ENCODE peak calls at places on chromosome 18, in five cellular contexts. A is NCI-H187 treated with DMSO at 0.1 percent for 48 hours, W is cardiac fibroblast, F is ELR, R is HL-60. B is an unnamed sample.

GRCh38 chr18:44777429-44778192 is 96.9 kb downstream of the SETBP1 start:
- DNase-seq in A (no peak), W (no peak), F (no peak), R (no peak), B (no peak)

GRCh38 chr18:27185025-27185763 is at the start of gene CHST9:
- DNase-seq in A (no peak), W (no peak), F (no peak), R (no peak), B (peak; percentile 74)

GRCh38 chr18:9437049-9437448 is 38.3 kb upstream of the RALBP1 start:
- DNase-seq in A (no peak), W (peak; percentile 63), F (peak; percentile 37), R (no peak), B (no peak)

GRCh38 chr18:12652861-12653401 is 5.0 kb downstream of the SPIRE1 start:
- DNase-seq in A (no peak), W (peak; percentile 71), F (peak; percentile 66), R (no peak), B (no peak)

GRCh38 chr18:75377258-75377657 is 50.2 kb downstream of the SMIM21 start:
- DNase-seq in A (no peak), W (no peak), F (no peak), R (no peak), B (no peak)

GRCh38 chr18:51727780-51728179 is 530.3 kb upstream of the MEX3C start:
- DNase-seq in A (no peak), W (no peak), F (no peak), R (no peak), B (no peak)

GRCh38 chr18:29874519-29875098 is 1167.9 kb downstream of the DSC3 start:
- DNase-seq in A (no peak), W (peak; percentile 65), F (peak; percentile 68), R (peak; percentile 8), B (no peak)

GRCh38 chr18:23872701-23873550 is 141.6 kb upstream of the TTC39C start:
- DNase-seq in A (no peak), W (no peak), F (no peak), R (no peak), B (no peak)

GRCh38 chr18:74387362-74387761 is 69.7 kb downstream of the DIPK1C start:
- DNase-seq in A (no peak), W (no peak), F (no peak), R (no peak), B (no peak)

GRCh38 chr18:3451166-3451988 is 1.4 kb downstream of the TGIF1 start:
- DNase-seq in A (no peak), W (peak; percentile 91), F (peak; percentile 93), R (peak; percentile 77), B (peak; percentile 24)

GRCh38 chr18:57798713-57799373 is 4.3 kb downstream of the ATP8B1 start:
- DNase-seq in A (no peak), W (no peak), F (no peak), R (no peak), B (no peak)

GRCh38 chr18:5890261-5890605 is 5.1 kb downstream of the TMEM200C start:
- DNase-seq in A (no peak), W (no peak), F (no peak), R (no peak), B (no peak)

GRCh38 chr18:51852661-51853060 is 487.3 kb upstream of the DCC start:
- DNase-seq in A (no peak), W (no peak), F (no peak), R (no peak), B (no peak)

GRCh38 chr18:44609210-44609941 is 71.3 kb upstream of the SETBP1 start:
- DNase-seq in A (no peak), W (no peak), F (no peak), R (no peak), B (no peak)

GRCh38 chr18:60446821-60447220 is 74.2 kb upstream of the MC4R start:
- DNase-seq in A (peak; percentile 79), W (no peak), F (no peak), R (no peak), B (no peak)

GRCh38 chr18:23828426-23828825 is 139.2 kb downstream of the LAMA3 start:
- DNase-seq in A (no peak), W (peak; percentile 87), F (peak; percentile 96), R (peak; percentile 85), B (no peak)

GRCh38 chr18:39406941-39407340 is 1841.3 kb upstream of the CELF4 start:
- DNase-seq in A (no peak), W (no peak), F (no peak), R (no peak), B (no peak)

GRCh38 chr18:57029761-57030160 is 117.1 kb upstream of the BOD1L2 start:
- DNase-seq in A (peak; percentile 31), W (peak; percentile 19), F (peak; percentile 14), R (no peak), B (peak; percentile 28)

GRCh38 chr18:25223211-25223610 is 128.8 kb downstream of the ZNF521 start:
- DNase-seq in A (no peak), W (no peak), F (no peak), R (no peak), B (no peak)

GRCh38 chr18:23921716-23922285 is 92.8 kb upstream of the TTC39C start:
- DNase-seq in A (no peak), W (no peak), F (no peak), R (no peak), B (no peak)

GRCh38 chr18:7728297-7728696 is 161.2 kb downstream of the PTPRM start:
- DNase-seq in A (no peak), W (no peak), F (no peak), R (no peak), B (no peak)

GRCh38 chr18:28455971-28456370 is 279.0 kb upstream of the CDH2 start:
- DNase-seq in A (no peak), W (no peak), F (no peak), R (no peak), B (no peak)

GRCh38 chr18:49922228-49922627 is 108.9 kb upstream of the ACAA2 start:
- DNase-seq in A (no peak), W (no peak), F (no peak), R (no peak), B (no peak)

GRCh38 chr18:4806342-4806741 is 351.2 kb upstream of the DLGAP1 start:
- DNase-seq in A (no peak), W (no peak), F (no peak), R (no peak), B (no peak)

GRCh38 chr18:34543356-34543755 is 166.7 kb upstream of the DTNA start:
- DNase-seq in A (no peak), W (no peak), F (no peak), R (no peak), B (peak; percentile 32)

GRCh38 chr18:59885579-59886163 is 14.1 kb upstream of the PMAIP1 start:
- DNase-seq in A (no peak), W (peak; percentile 87), F (peak; percentile 97), R (no peak), B (no peak)

GRCh38 chr18:35246831-35247230 is 6.0 kb downstream of the ZNF397 start:
- DNase-seq in A (no peak), W (no peak), F (no peak), R (no peak), B (no peak)

GRCh38 chr18:22347624-22348511 is 69.8 kb downstream of the CTAGE1 start:
- DNase-seq in A (no peak), W (no peak), F (no peak), R (no peak), B (no peak)

GRCh38 chr18:56748698-56749268 is 97.6 kb downstream of the WDR7 start:
- DNase-seq in A (peak; percentile 16), W (peak; percentile 67), F (peak; percentile 53), R (peak; percentile 21), B (peak; percentile 62)

GRCh38 chr18:68484241-68484640 is 230.7 kb downstream of the TMX3 start:
- DNase-seq in A (no peak), W (peak; percentile 58), F (peak; percentile 44), R (no peak), B (no peak)

GRCh38 chr18:79943608-79944125 is 7.8 kb downstream of the SLC66A2 start:
- DNase-seq in A (no peak), W (no peak), F (no peak), R (no peak), B (no peak)

GRCh38 chr18:13550446-13551304 is 175.7 kb downstream of the FAM210A start:
- DNase-seq in A (no peak), W (no peak), F (no peak), R (no peak), B (no peak)

GRCh38 chr18:11963991-11964484 is 17.3 kb upstream of the IMPA2 start:
- DNase-seq in A (no peak), W (peak; percentile 42), F (peak; percentile 46), R (no peak), B (no peak)

B was measured in NCI-H748 treated with DMSO at 0.1 percent for 48 hours.